ENCODE peak calls at places on chromosomes 16 and 17, in four cellular contexts. U is GM12865, R is A549, T is fibroblast of lung. O is an unnamed sample.

GRCh38 chr16:521381-522210 is 5.9 kb upstream of the CAPN15 start:
- DNase-seq in U (no peak), R (no peak), T (no peak), O (no peak)

GRCh38 chr17:64978138-64978537 is 58.9 kb upstream of the LRRC37A3 start:
- DNase-seq in U (no peak), R (no peak), T (no peak), O (no peak)

GRCh38 chr16:55949518-55949917 is 74.3 kb upstream of the CES5A start:
- DNase-seq in U (no peak), R (no peak), T (no peak), O (no peak)

GRCh38 chr16:17843905-17844304 is 373.1 kb upstream of the XYLT1 start:
- DNase-seq in U (no peak), R (no peak), T (no peak), O (no peak)

GRCh38 chr16:67666032-67666537 is 465 bp downstream of the ENKD1 start:
- DNase-seq in U (no peak), R (no peak), T (peak; percentile 34), O (no peak)

GRCh38 chr16:890217-890616 is 80.6 kb downstream of the LMF1 start:
- DNase-seq in U (no peak), R (no peak), T (no peak), O (no peak)

GRCh38 chr16:48383204-48383876 is 1.9 kb downstream of the SIAH1 start:
- DNase-seq in U (no peak), R (no peak), T (peak; percentile 79), O (no peak)

GRCh38 chr17:77375917-77376651 is 235.3 kb downstream of the SEC14L1 start:
- DNase-seq in U (no peak), R (no peak), T (peak; percentile 84), O (no peak)

GRCh38 chr17:60827920-60828319 is 150.3 kb downstream of the BCAS3 start:
- DNase-seq in U (no peak), R (no peak), T (peak; percentile 18), O (no peak)

GRCh38 chr16:87918314-87918713 is 18.0 kb downstream of the CA5A start:
- DNase-seq in U (no peak), R (no peak), T (no peak), O (no peak)

GRCh38 chr16:12089492-12090161 is 113.1 kb downstream of the SNX29 start:
- DNase-seq in U (no peak), R (no peak), T (peak; percentile 50), O (no peak)

GRCh38 chr17:330993-331701 is 21.5 kb downstream of the RPH3AL start:
- DNase-seq in U (no peak), R (no peak), T (no peak), O (no peak)

GRCh38 chr17:40450175-40450574 is 6.9 kb downstream of the IGFBP4 start:
- DNase-seq in U (peak; percentile 63), R (peak; percentile 81), T (peak; percentile 56), O (no peak)

GRCh38 chr16:85357323-85357722 is 245.1 kb upstream of the CIBAR2 start:
- DNase-seq in U (no peak), R (no peak), T (no peak), O (no peak)

GRCh38 chr16:54317306-54317705 is 30.7 kb upstream of the IRX3 start:
- DNase-seq in U (no peak), R (no peak), T (no peak), O (no peak)

GRCh38 chr17:82544431-82545070 is 25.0 kb downstream of the FOXK2 start:
- DNase-seq in U (no peak), R (no peak), T (no peak), O (no peak)

GRCh38 chr17:76558210-76559095 is 18.6 kb downstream of the PRCD start:
- DNase-seq in U (peak; percentile 31), R (no peak), T (peak; percentile 55), O (no peak)

GRCh38 chr17:60464343-60464742 is 42.1 kb downstream of the CHCT1 start:
- DNase-seq in U (no peak), R (no peak), T (no peak), O (no peak)

GRCh38 chr17:77211681-77212080 is 70.9 kb downstream of the SEC14L1 start:
- DNase-seq in U (no peak), R (no peak), T (no peak), O (no peak)

GRCh38 chr17:31582151-31582907 is 190.9 kb downstream of the RAB11FIP4 start:
- DNase-seq in U (peak; percentile 49), R (no peak), T (no peak), O (no peak)

GRCh38 chr17:50114849-50115357 is 15.1 kb downstream of the SAMD14 start:
- DNase-seq in U (peak; percentile 68), R (peak; percentile 66), T (peak; percentile 77), O (no peak)

GRCh38 chr17:39872700-39873099 is 4.7 kb downstream of the ZPBP2 start:
- DNase-seq in U (peak; percentile 40), R (no peak), T (peak; percentile 33), O (no peak)

GRCh38 chr16:15507299-15507958 is 73.0 kb downstream of the BMERB1 start:
- DNase-seq in U (no peak), R (no peak), T (peak; percentile 31), O (no peak)

GRCh38 chr16:89600956-89601355 is 12.5 kb upstream of the DPEP1 start:
- DNase-seq in U (no peak), R (no peak), T (no peak), O (no peak)

GRCh38 chr16:2528161-2529060 is 2.8 kb downstream of the CEMP1 start:
- DNase-seq in U (no peak), R (no peak), T (no peak), O (no peak)

GRCh38 chr17:38578641-38579480 is 26.9 kb downstream of the SRCIN1 start:
- DNase-seq in U (no peak), R (no peak), T (no peak), O (no peak)

GRCh38 chr17:38577645-38578173 is 28.0 kb downstream of the SRCIN1 start:
- DNase-seq in U (no peak), R (no peak), T (no peak), O (no peak)

GRCh38 chr17:38578229-38578628 is 27.5 kb downstream of the SRCIN1 start:
- DNase-seq in U (no peak), R (no peak), T (no peak), O (no peak)

GRCh38 chr17:38582069-38582468 is 23.7 kb downstream of the SRCIN1 start:
- DNase-seq in U (no peak), R (no peak), T (no peak), O (no peak)

DNA sequence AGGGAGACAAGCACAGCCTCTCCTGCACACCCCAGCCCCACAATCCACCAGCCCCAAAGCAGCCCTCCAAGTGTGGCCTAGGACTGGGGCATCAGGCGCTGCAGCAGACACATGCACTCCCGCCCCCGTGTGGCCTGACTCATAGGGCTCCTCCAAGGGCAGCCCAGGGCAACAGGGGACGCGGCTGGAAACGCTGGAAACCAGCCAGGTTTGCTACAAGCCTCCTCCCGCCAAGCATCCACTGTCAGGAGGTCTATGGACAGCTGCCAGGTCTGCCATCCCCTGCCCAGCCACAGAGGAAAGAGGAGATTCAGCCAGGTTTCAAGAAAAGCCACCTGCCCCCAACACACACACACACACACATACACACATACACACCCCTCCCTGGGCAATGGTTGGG is 25.8 kb downstream of the SRCIN1 start:
- DNase-seq in U (no peak), R (peak; percentile 80), T (no peak), O (no peak)
- TF ChIP-seq CTCF in U (peak; percentile 21), R (peak; percentile 30), T (no peak), O (peak; percentile 3)

GRCh38 chr17:42577532-42578281 is at the start of gene PSMC3IP:
- DNase-seq in U (peak; percentile 97), R (peak; percentile 99), T (peak; percentile 93), O (peak; percentile 81)

GRCh38 chr17:42574463-42574862 is 3.1 kb downstream of the PSMC3IP start:
- DNase-seq in U (no peak), R (no peak), T (no peak), O (no peak)

GRCh38 chr17:42578282-42578869 is 847 bp upstream of the PSMC3IP start:
- DNase-seq in U (peak; percentile 97), R (peak; percentile 98), T (peak; percentile 76), O (peak; percentile 57)

GRCh38 chr17:42579794-42580551 is 2.4 kb upstream of the PSMC3IP start:
- DNase-seq in U (no peak), R (no peak), T (no peak), O (no peak)

GRCh38 chr17:42577140-42577531 is 393 bp downstream of the PSMC3IP start:
- DNase-seq in U (peak; percentile 35), R (peak; percentile 60), T (no peak), O (no peak)
- H3K4me3 ChIP-seq in U (peak overlapping the region; percentile 79), R (peak overlapping the region; percentile 73), T (peak overlapping the region; percentile 93), O (peak overlapping the region; percentile 87)

GRCh38 chr17:41679740-41680425 is 8.8 kb upstream of the EIF1 start:
- DNase-seq in U (no peak), R (no peak), T (no peak), O (no peak)

GRCh38 chr17:41680426-41681040 is 8.2 kb upstream of the EIF1 start:
- DNase-seq in U (no peak), R (no peak), T (no peak), O (no peak)

GRCh38 chr17:41681776-41682175 is 6.9 kb upstream of the EIF1 start:
- DNase-seq in U (no peak), R (no peak), T (no peak), O (no peak)

GRCh38 chr17:41678411-41678906 is 10.2 kb upstream of the EIF1 start:
- DNase-seq in U (peak; percentile 78), R (no peak), T (no peak), O (no peak)

DNA sequence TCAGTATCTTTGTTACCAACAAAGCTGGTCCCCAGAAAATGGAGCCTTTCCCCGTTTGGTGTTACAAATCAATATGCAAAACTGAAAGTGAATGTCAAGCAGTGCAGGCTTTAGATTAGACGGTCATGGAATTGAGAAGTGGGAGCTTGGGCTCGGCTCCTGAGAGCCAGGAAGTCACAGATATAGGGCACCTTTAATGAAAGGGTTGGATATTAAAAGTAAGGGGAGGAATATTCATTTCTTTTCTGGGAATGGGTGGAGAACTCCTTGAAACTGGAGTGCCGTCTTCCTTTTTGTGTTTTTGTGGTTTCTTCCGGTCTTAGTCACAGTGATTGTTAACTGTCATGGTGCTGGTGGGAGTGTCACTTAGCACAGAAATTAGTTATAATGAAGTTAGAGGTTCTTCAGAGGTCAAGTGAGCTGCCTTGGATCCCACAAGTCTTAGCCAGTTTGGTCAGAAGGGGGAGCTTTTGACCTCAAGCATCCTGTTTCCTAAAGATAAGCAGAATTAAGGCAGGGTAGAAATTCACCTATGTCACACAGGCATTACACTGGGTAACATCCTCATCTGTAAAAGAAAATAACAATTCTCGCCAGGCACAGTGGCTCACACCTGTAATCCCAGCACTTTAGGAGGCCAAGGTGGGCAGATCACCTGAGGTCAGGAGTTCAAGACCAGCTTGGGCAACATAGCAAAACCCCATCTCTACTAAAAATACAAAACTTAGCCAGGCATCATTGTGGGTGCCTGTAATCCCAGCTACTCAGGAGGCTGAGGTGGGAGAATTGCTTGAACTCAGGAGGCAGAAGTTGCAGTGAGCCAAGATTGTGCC is 9.6 kb upstream of the EIF1 start:
- DNase-seq in U (peak; percentile 94), R (no peak), T (peak; percentile 41), O (no peak)
- TF ChIP-seq CTCF in U (peak; percentile 42), R (peak; percentile 42), T (no peak), O (no peak)

GRCh38 chr17:81125573-81126081 is 39.7 kb upstream of the PVALEF start:
- DNase-seq in U (no peak), R (no peak), T (no peak), O (no peak)
- H3K4me3 ChIP-seq in U (no peak overlapping the region), R (no peak overlapping the region), T (no peak overlapping the region), O (no peak overlapping the region)